ENCODE peak calls at places on chromosomes 3 and 15, in six cellular contexts. S is heart right ventricle, P is brain microvascular endothelial cell, X is HFF-Myc, J is suprapubic skin, W is AG10803. O is an unnamed sample.

GRCh38 chr3:111616417-111617105 is 21.4 kb upstream of the ZBED2 start:
- DNase-seq in S (no peak), P (peak), X (no peak), J (no peak), W (peak), O (no peak)

GRCh38 chr3:49469037-49469875 is 811 bp upstream of the DAG1 start:
- DNase-seq in S (peak), P (peak), X (peak), J (peak), W (peak), O (peak)

GRCh38 chr3:100245932-100246331 is 14.9 kb upstream of the TBC1D23 start:
- DNase-seq in S (no peak), P (peak), X (no peak), J (no peak), W (no peak), O (peak)

GRCh38 chr3:71690222-71690821 is 34.9 kb downstream of the EIF4E3 start:
- DNase-seq in S (no peak), P (peak), X (no peak), J (no peak), W (peak), O (peak)

GRCh38 chr3:184005981-184006507 is 11.6 kb downstream of the ABCC5 start:
- DNase-seq in S (peak), P (peak), X (no peak), J (no peak), W (peak), O (no peak)

GRCh38 chr3:180215866-180216265 is 179.1 kb upstream of the PEX5L start:
- DNase-seq in S (no peak), P (no peak), X (no peak), J (no peak), W (no peak), O (no peak)

GRCh38 chr3:50251220-50251619 is 15.2 kb downstream of the GNAI2 start:
- DNase-seq in S (no peak), P (peak), X (no peak), J (no peak), W (peak), O (peak)

GRCh38 chr15:37046876-37047614 is 53.3 kb downstream of the MEIS2 start:
- DNase-seq in S (no peak), P (peak), X (no peak), J (no peak), W (peak), O (no peak)

GRCh38 chr3:65642903-65643302 is 395.8 kb downstream of the MAGI1 start:
- DNase-seq in S (no peak), P (no peak), X (no peak), J (no peak), W (no peak), O (no peak)

GRCh38 chr3:138407236-138407907 is 27.0 kb upstream of the ESYT3 start:
- DNase-seq in S (no peak), P (no peak), X (no peak), J (no peak), W (no peak), O (no peak)

GRCh38 chr3:6449099-6449498 is 411.8 kb upstream of the GRM7 start:
- DNase-seq in S (no peak), P (no peak), X (no peak), J (no peak), W (no peak), O (no peak)

GRCh38 chr3:113684271-113684819 is 12.1 kb downstream of the USF3 start:
- DNase-seq in S (no peak), P (no peak), X (no peak), J (no peak), W (no peak), O (no peak)

GRCh38 chr3:126758019-126758418 is 54.0 kb downstream of the CHCHD6 start:
- DNase-seq in S (no peak), P (no peak), X (no peak), J (peak), W (no peak), O (no peak)

GRCh38 chr15:65275728-65276126 is 11.0 kb downstream of the PARP16 start:
- DNase-seq in S (no peak), P (peak), X (no peak), J (no peak), W (no peak), O (peak)

GRCh38 chr3:30659270-30660127 is 53.1 kb downstream of the TGFBR2 start:
- DNase-seq in S (no peak), P (peak), X (peak), J (no peak), W (peak), O (peak)

GRCh38 chr3:53075743-53076140 is 29.9 kb upstream of the SFMBT1 start:
- DNase-seq in S (no peak), P (no peak), X (no peak), J (peak), W (no peak), O (no peak)

GRCh38 chr15:79171320-79172031 is 80.9 kb upstream of the RASGRF1 start:
- DNase-seq in S (no peak), P (no peak), X (no peak), J (no peak), W (no peak), O (no peak)

GRCh38 chr3:39501982-39502837 is 34.7 kb downstream of the MOBP start:
- DNase-seq in S (no peak), P (no peak), X (no peak), J (no peak), W (no peak), O (no peak)

GRCh38 chr3:5188419-5189405 is 1.2 kb downstream of the EDEM1 start:
- DNase-seq in S (no peak), P (no peak), X (no peak), J (no peak), W (peak), O (no peak)

GRCh38 chr3:111252795-111253194 is 181.2 kb downstream of the NECTIN3 start:
- DNase-seq in S (no peak), P (peak), X (no peak), J (no peak), W (peak), O (peak)

GRCh38 chr3:149541091-149541491 is 66.6 kb downstream of the TM4SF4 start:
- DNase-seq in S (no peak), P (peak), X (no peak), J (no peak), W (peak), O (peak)

GRCh38 chr3:118984699-118985098 is 49.9 kb downstream of the IGSF11 start:
- DNase-seq in S (no peak), P (no peak), X (no peak), J (no peak), W (no peak), O (no peak)

GRCh38 chr15:56385908-56386307 is 20.7 kb downstream of the TEX9 start:
- DNase-seq in S (no peak), P (no peak), X (no peak), J (no peak), W (no peak), O (no peak)

GRCh38 chr3:152836269-152836668 is 1.3 kb downstream of the P2RY1 start:
- DNase-seq in S (no peak), P (no peak), X (no peak), J (no peak), W (no peak), O (no peak)

GRCh38 chr3:174495231-174495755 is 363.8 kb upstream of the NAALADL2 start:
- DNase-seq in S (no peak), P (peak), X (peak), J (no peak), W (peak), O (no peak)

GRCh38 chr3:127064391-127065137 is 81.6 kb downstream of the PLXNA1 start:
- DNase-seq in S (no peak), P (peak), X (peak), J (no peak), W (peak), O (no peak)

GRCh38 chr3:168250415-168250861 is 154.7 kb upstream of the GOLIM4 start:
- DNase-seq in S (no peak), P (peak), X (no peak), J (no peak), W (no peak), O (no peak)

GRCh38 chr15:31169558-31169957 is 68.0 kb upstream of the TRPM1 start:
- DNase-seq in S (no peak), P (no peak), X (no peak), J (no peak), W (no peak), O (no peak)

GRCh38 chr3:55923626-55924025 is 436.5 kb upstream of the WNT5A start:
- DNase-seq in S (no peak), P (no peak), X (no peak), J (no peak), W (no peak), O (no peak)

GRCh38 chr15:25624504-25625172 is 185.8 kb upstream of the UBE3A start:
- DNase-seq in S (peak), P (no peak), X (no peak), J (no peak), W (no peak), O (no peak)

GRCh38 chr3:193788189-193788946 is 195.4 kb downstream of the OPA1 start:
- DNase-seq in S (peak), P (peak), X (no peak), J (peak), W (peak), O (peak)

DNA sequence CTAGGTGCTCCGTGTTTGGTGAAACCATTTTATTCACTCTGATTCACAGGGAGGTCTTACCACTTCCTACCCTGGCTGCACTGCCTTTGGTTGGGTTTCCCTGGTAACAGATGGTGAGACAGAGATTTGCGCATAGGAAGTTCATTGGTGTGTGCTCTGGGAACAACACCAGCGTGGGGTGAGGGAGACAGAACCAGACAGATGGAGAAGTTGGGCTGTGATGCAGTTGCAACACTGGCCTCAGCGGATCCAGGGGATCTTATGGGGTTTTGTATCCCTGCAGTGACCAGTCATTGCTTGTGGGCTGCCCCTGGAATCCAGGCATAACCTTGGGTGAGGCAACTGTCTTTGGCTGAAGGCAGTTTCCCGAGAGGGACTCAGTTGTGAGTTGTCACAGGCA is 12.5 kb upstream of the IL16 start:
- DNase-seq in S (no peak), P (no peak), X (no peak), J (peak), W (peak), O (no peak)
- H3K4me3 ChIP-seq in S (no peak), P (no peak), X (no peak), J (peak), W (no peak), O (no peak)

GRCh38 chr3:57150097-57150496 is 15.1 kb downstream of the IL17RD start:
- DNase-seq in S (no peak), P (no peak), X (no peak), J (no peak), W (no peak), O (peak)

GRCh38 chr3:57151021-57151449 is 14.1 kb downstream of the IL17RD start:
- DNase-seq in S (no peak), P (peak), X (no peak), J (no peak), W (peak), O (no peak)

GRCh38 chr3:57154470-57154869 is 10.7 kb downstream of the IL17RD start:
- DNase-seq in S (no peak), P (no peak), X (no peak), J (no peak), W (no peak), O (no peak)

GRCh38 chr3:57152761-57153160 is 12.4 kb downstream of the IL17RD start:
- DNase-seq in S (no peak), P (no peak), X (no peak), J (no peak), W (no peak), O (no peak)

DNA sequence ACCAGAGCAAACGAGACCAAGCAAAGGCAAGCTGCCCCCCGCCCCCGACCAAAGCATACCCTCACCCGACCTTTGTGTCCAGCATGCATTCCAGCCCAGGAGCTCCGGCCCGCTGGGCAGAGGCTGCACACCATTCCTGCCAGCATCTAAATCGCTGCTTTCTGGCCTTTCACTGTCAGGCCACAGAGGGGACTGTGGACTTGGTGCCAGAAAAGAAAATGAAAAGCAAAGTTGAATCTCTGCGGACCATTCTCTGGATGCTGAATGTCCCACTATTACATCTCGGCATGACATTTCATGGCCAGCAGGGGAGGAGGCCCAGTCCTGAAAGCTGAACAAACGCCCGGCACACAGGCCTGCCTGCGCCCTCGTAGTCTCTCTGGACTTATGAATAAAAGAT is 13.0 kb downstream of the IL17RD start:
- DNase-seq in S (peak), P (no peak), X (no peak), J (no peak), W (no peak), O (no peak)
- H3K4me3 ChIP-seq in S (peak), P (no peak), X (no peak), J (no peak), W (no peak), O (no peak)

GRCh38 chr3:115693868-115694267 is 70.6 kb downstream of the GAP43 start:
- DNase-seq in S (no peak), P (no peak), X (no peak), J (no peak), W (no peak), O (no peak)
- H3K4me3 ChIP-seq in S (no peak), P (no peak), X (no peak), J (no peak), W (no peak), O (no peak)

DNA sequence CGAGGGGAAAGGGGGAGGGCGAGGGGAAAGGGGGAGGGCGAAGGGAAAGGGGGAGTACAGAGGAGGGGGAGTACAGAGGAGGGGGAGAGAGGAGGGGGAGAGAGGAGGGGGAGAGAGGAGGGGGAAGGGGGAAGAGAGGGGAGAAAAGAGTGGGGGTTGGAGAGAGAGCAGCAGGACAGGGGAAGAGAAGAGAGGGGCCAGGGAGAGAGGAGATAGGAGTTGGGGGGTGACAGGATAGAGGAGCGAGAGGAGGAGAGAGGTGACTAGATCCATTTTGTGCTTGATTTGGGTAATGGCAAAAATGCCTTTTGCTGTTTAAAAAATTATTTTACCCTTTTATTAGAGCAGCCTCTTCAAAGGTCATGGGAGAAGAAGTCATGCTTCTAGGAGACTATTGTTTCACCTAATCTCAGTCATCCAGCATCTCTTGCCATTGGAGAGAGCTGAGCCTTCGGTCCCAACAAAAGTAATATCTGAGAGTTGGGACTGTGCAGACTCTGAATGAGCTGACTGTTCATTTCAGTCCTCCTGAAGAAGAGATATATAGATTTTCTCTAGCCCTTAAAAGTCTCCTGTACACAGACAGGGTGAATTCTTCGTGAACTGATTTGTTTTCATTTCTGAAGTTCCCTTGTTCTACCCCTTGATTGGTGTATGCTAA is 15.1 kb upstream of the TOP2B start:
- DNase-seq in S (no peak), P (no peak), X (no peak), J (no peak), W (no peak), O (no peak)
- H3K4me3 ChIP-seq in S (no peak), P (no peak), X (no peak), J (no peak), W (no peak), O (no peak)

DNA sequence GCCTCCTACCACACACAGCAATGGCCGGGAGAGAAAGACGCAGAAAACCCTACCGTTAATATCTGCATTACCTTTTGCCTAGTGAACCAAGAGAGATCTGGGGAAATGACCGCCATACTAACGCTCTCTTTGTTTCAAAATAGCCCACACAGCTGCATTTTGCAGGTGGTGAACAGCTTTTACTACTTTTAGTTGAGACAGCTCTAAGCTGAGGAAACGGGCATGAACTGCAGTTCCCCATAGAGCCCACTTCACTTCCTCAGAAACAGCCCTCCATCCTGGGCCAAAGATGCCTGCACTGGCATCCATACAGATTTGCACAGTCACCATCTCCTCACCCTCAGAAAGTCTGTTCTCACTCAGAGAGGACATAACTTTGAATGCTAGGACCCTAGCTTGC is 45.0 kb downstream of the ZNF860 start:
- DNase-seq in S (no peak), P (no peak), X (no peak), J (no peak), W (no peak), O (no peak)
- H3K4me3 ChIP-seq in S (no peak), P (no peak), X (no peak), J (no peak), W (no peak), O (no peak)

GRCh38 chr15:101198820-101199219 is 53.0 kb downstream of the CHSY1 start:
- DNase-seq in S (no peak), P (no peak), X (no peak), J (no peak), W (no peak), O (no peak)
- H3K4me3 ChIP-seq in S (no peak), P (no peak), X (peak), J (no peak), W (peak), O (no peak)

GRCh38 chr3:36677331-36678007 is 86.9 kb downstream of the DCLK3 start:
- DNase-seq in S (no peak), P (peak), X (no peak), J (no peak), W (peak), O (peak)
- H3K4me3 ChIP-seq in S (no peak), P (no peak), X (no peak), J (no peak), W (peak), O (no peak)

GRCh38 chr15:98853593-98854420 is 153.8 kb downstream of the PGPEP1L start:
- DNase-seq in S (no peak), P (no peak), X (no peak), J (no peak), W (peak), O (no peak)
- H3K4me3 ChIP-seq in S (no peak), P (peak), X (peak), J (peak), W (peak), O (no peak)

GRCh38 chr3:147410126-147410517 is 957 bp downstream of the ZIC1 start:
- DNase-seq in S (no peak), P (no peak), X (no peak), J (no peak), W (no peak), O (no peak)
- H3K4me3 ChIP-seq in S (peak), P (peak), X (peak), J (peak), W (peak), O (peak)